ENCODE peak calls at places on chromosomes 3 and 15, in four cellular contexts. W is GM12878, M is HepG2, P is H1. J is an unnamed sample.

GRCh38 chr15:53225786-53226185 is 435.6 kb upstream of the ONECUT1 start:
- DNase-seq in P (no peak), W (no peak), M (no peak), J (no peak)

GRCh38 chr3:152870027-152870426 is 35.1 kb downstream of the P2RY1 start:
- DNase-seq in W (peak; percentile 16), P (no peak), M (no peak), J (no peak)

GRCh38 chr3:129058441-129059194 is 2.0 kb upstream of the GP9 start:
- DNase-seq in P (no peak), M (no peak), W (peak; percentile 48), J (no peak)

GRCh38 chr15:20645956-20646355 is 104.4 kb upstream of the GOLGA6L6 start:
- DNase-seq in P (no peak), M (no peak), W (peak; percentile 11), J (no peak)

GRCh38 chr3:115099115-115099884 is 47.8 kb downstream of the ZBTB20 start:
- DNase-seq in M (peak; percentile 36), W (no peak), P (no peak), J (no peak)

GRCh38 chr3:151926956-151927355 is 53.5 kb downstream of the SUCNR1 start:
- DNase-seq in W (no peak), P (no peak), M (no peak), J (no peak)

GRCh38 chr3:153245661-153246060 is 83.6 kb downstream of the RAP2B start:
- DNase-seq in W (no peak), M (no peak), P (no peak), J (no peak)

GRCh38 chr3:144028798-144029411 is 57.3 kb downstream of the DIPK2A start:
- DNase-seq in W (peak; percentile 72), M (no peak), P (no peak), J (no peak)

GRCh38 chr3:73411545-73411944 is 213.2 kb downstream of the PDZRN3 start:
- DNase-seq in P (no peak), W (no peak), M (no peak), J (no peak)

GRCh38 chr3:85007195-85008094 is 48.7 kb downstream of the CADM2 start:
- DNase-seq in M (peak; percentile 90), P (no peak), W (no peak), J (no peak)

GRCh38 chr3:156615592-156616173 is 58.7 kb upstream of the TIPARP start:
- DNase-seq in W (no peak), M (no peak), P (no peak), J (no peak)

GRCh38 chr3:13927295-13927694 is 47.4 kb upstream of the WNT7A start:
- DNase-seq in M (peak; percentile 6), P (no peak), W (no peak), J (peak; percentile 39)

GRCh38 chr15:45522931-45523331 is 376 bp upstream of the SLC30A4 start:
- DNase-seq in W (no peak), M (no peak), P (no peak), J (no peak)

GRCh38 chr15:45521596-45522167 is 873 bp downstream of the SLC30A4 start:
- DNase-seq in P (no peak), M (peak; percentile 54), W (no peak), J (no peak)

DNA sequence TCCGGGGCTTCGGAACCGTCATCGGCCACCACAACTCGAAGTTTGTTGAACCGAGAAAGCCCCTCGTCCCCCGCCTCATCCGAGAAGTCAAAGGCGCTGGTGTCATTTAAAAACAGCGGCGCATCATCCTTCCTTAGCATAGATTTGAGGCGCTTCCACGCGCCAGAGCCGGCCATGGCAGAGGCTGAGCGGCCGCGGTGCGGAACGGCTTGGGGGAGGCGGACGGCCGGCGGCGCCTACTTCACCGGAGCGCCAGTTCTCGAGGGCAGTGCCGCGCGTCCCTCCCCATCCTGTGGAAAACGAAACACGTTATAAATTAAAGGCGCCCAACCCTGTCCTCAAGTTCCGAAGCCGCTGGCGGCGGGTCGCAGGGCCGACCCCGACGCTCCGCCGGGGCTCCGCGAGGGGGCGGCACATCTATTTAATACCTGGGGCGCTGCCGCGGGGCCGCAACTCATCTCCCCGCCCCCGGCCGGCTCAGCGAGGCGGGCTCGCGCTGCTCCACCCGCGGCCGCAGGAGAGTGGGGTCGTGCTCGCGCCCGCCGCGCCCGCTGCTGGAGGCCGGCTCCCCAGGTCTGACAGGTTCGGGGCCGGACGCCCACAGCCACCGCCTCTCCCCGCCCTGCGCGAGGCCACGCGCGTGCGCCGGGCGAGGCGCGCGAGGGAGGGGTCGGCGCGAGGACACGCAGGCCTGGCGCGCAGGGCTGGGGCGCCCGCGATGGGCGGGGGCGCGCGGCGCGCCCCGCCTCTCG is at the start of gene SLC30A4:
- DNase-seq in P (peak; percentile 63), W (no peak), M (no peak), J (peak; percentile 94)
- TF ChIP-seq TCF12 in P (no peak), W (no peak), M (no peak), J (no peak)

DNA sequence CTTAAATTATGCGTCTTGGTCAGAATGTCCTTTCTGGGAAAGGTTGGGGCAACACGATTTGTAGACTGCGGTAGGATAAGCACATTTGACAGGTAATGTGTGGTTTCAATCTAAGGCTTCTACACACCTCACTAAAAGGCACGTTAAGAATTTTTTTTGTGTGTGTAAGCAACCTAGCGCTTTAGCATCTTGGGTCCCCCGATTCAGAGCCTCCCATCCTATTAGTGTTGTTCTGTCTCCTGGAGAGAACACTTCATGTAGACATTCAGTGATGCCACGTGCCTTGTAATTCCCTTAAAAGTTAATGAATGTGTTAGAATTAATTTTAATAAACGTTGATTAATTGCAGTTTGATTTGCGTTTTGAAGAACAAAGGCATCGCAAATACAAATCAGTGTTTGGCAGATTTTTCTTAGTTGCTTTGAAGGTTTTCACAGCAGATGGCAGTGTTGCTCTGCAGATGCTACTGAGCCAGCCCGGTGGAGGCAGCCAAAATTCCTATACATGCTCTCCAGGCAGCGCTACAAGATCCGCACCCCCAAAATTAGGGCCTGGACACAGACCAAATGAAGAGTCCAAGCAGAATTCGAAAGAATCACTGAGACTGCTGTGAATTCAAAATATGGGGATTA is 63.5 kb downstream of the OTOL1 start:
- DNase-seq in P (peak; percentile 62), W (no peak), M (peak; percentile 28), J (peak; percentile 34)
- TF ChIP-seq TCF12 in P (no peak), W (no peak), M (no peak), J (no peak)

DNA sequence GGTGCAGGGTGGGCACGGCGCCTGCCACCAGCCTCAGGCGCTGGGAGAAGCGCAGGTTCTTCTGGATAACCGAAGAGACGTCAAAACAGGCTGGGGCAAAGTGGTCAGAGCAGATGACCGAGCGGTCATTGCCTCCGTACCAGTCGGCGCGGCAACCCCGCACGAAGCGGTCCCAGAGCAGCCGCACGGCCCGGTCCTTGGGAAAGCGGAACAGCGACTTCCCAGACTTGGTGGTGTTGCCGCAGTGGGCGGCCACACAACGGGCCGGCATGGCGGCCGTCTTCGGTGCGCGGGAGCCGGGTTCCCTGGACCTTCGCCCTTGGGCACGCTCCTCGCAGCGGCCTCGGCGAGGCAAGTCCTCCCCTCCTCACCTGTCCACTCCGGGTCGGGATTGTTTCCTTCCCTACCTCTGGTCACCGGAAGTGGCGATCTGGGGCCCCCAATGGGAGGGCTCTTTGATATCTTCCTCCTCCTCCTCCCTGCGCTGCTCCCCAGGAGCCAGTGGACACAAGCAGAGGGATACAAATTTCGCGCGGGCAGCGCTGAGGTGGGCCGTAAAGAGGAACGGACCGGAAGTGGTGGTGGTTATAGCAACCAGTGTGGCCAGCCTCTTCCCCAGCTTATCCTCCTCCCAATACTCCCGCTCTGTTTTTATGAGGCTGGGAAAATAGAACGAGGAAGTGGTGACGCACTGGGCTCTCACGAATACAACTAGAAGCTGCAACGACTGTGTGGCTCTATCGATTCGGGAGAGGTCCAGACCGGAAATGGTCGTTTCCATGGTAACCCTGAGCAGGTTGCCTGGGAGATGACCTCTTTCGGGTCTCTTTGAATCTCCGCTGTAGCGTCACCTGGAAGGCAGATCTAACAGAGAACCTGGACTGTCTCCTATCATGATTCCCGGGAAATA is at the start of the genes LRRC49 and THAP10:
- DNase-seq in W (peak; percentile 64), M (peak; percentile 91), P (peak; percentile 88), J (peak; percentile 88)
- TF ChIP-seq TCF12 in W (no peak), M (no peak), P (peak; percentile 60), J (peak; percentile 32)

DNA sequence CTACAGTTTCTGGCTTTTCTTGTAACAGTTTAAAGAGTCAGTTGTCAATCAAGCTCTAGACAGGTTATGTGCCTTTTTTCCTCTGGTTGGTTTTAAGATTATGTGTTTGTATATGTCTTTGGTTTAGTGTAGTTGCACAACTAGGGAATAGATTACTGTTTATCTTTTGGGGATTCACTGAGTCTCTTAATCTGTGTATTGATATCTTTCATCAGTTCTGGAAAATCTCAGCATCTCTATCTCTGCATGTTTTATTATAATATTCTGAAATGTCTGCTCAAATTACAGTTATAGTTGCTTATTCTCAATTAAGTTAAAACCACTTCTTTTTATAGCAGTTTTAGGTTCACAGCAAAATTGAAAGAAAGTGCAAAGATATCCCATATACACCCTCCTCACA is 14.3 kb downstream of the DUT start:
- DNase-seq in P (no peak), W (no peak), M (no peak), J (no peak)
- TF ChIP-seq TCF12 in P (no peak), W (no peak), M (no peak), J (no peak)

DNA sequence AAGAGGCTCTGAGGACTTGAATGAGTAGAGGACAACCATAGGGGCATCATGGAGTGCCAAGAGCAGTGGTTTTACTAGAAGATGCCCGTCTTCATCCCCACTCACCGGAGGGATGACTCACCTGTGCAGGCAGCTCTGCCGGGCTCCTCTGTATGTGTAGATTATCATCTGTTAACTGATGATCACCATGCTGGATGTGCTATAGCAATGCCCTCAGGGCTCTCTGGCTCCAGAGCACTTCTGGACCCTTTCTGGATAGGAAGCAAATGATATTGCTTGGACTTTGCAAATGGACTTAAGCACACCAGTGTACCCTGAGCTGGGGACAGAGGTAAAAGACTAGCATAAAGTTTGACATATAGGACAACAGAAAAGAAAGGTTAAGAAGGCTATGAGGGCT is 10.2 kb upstream of the TGFBR2 start:
- DNase-seq in P (no peak), W (no peak), M (no peak), J (no peak)
- TF ChIP-seq TCF12 in P (no peak), W (no peak), M (no peak), J (no peak)

GRCh38 chr3:58565621-58566397 is 11.4 kb downstream of the FAM107A start:
- DNase-seq in M (no peak), P (peak; percentile 72), W (no peak), J (no peak)

GRCh38 chr3:58566398-58567250 is 10.6 kb downstream of the FAM107A start:
- DNase-seq in P (no peak), M (no peak), W (no peak), J (no peak)

GRCh38 chr3:58564054-58564453 is 13.1 kb downstream of the FAM107A start:
- DNase-seq in P (no peak), M (no peak), W (no peak), J (no peak)

GRCh38 chr3:58563386-58564035 is 13.7 kb downstream of the FAM107A start:
- DNase-seq in W (no peak), M (peak; percentile 53), P (no peak), J (no peak)

DNA sequence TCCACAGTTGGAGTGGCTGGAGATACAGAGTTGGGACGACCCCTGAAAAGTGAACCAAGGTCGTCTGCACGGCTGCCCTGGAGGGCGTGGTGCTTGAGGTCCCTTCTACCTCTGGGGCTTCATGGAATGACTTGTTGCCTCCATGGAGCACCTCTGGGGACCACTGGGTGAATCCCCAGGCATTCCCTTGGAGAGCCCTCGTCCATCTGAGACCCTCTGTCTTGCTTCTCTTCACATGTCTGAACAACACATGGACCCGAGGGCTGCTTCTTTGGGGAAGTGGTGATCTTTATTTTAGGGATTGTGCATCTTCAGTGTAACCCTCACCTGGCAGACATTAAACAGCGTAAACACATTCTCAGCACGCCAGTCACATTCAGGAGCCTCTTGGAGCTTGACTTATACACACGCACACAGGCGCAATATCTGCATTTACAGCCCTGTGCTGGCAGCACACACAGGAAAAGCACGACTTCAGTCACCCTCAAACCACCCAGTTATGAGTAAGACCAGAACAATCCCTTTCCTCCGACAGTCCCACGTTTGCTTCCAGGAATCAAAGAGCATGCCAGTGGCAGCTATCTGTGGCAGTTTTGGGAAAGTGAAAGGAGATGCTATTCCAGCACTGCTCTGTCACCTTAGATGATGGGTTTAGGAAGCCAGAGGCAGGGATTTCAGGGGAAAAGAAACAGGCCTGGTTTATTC is 12.6 kb downstream of the FAM107A start:
- DNase-seq in M (peak; percentile 18), P (no peak), W (no peak), J (no peak)
- TF ChIP-seq TCF12 in M (no peak), P (no peak), W (no peak), J (peak; percentile 64)

J was measured in SK-N-SH.